ENCODE peak calls at places on chromosomes 5 and 9, in four cellular contexts. One of them, this sample, is unnamed.

GRCh38 chr5:155699385-155699784 is 627.6 kb upstream of the SGCD start:
- DNase-seq in HepG2: no peak
- DNase-seq in GM12878: no peak
- DNase-seq in H1: no peak
- DNase-seq in this sample: peak

GRCh38 chr9:83154087-83154736 is 91.3 kb upstream of the RASEF start:
- DNase-seq in H1: no peak
- DNase-seq in GM12878: peak
- DNase-seq in HepG2: no peak
- DNase-seq in this sample: no peak

GRCh38 chr9:84230355-84231136 is 110.0 kb downstream of the SLC28A3 start:
- DNase-seq in GM12878: no peak
- DNase-seq in HepG2: no peak
- DNase-seq in H1: no peak
- DNase-seq in this sample: peak

GRCh38 chr9:112861638-112862555 is 28.8 kb downstream of the SLC46A2 start:
- DNase-seq in GM12878: no peak
- DNase-seq in H1: no peak
- DNase-seq in HepG2: no peak
- DNase-seq in this sample: no peak

GRCh38 chr5:107570805-107571531 is 99.8 kb downstream of the EFNA5 start:
- DNase-seq in GM12878: peak
- DNase-seq in H1: no peak
- DNase-seq in HepG2: peak
- DNase-seq in this sample: no peak

GRCh38 chr5:153896117-153896516 is 142.6 kb downstream of the FAM114A2 start:
- DNase-seq in GM12878: no peak
- DNase-seq in H1: no peak
- DNase-seq in HepG2: no peak
- DNase-seq in this sample: no peak

GRCh38 chr9:112334319-112334828 is 955 bp upstream of the PTBP3 start:
- DNase-seq in GM12878: no peak
- DNase-seq in HepG2: peak
- DNase-seq in H1: no peak
- DNase-seq in this sample: no peak

GRCh38 chr5:14490309-14490711 is 91.3 kb upstream of the OTULINL start:
- DNase-seq in GM12878: no peak
- DNase-seq in HepG2: no peak
- DNase-seq in H1: no peak
- DNase-seq in this sample: no peak

GRCh38 chr9:127525426-127526188 is 74.3 kb downstream of the LRSAM1 start:
- DNase-seq in H1: no peak
- DNase-seq in GM12878: no peak
- DNase-seq in HepG2: peak
- DNase-seq in this sample: no peak

GRCh38 chr9:134211811-134212460 is 47.6 kb upstream of the RNU6ATAC start:
- DNase-seq in HepG2: no peak
- DNase-seq in GM12878: no peak
- DNase-seq in H1: no peak
- DNase-seq in this sample: no peak

GRCh38 chr5:136033244-136033643 is 4.5 kb downstream of the TGFBI start:
- DNase-seq in GM12878: no peak
- DNase-seq in H1: no peak
- DNase-seq in HepG2: no peak
- DNase-seq in this sample: no peak

GRCh38 chr5:151173711-151174611 is 16.4 kb upstream of the ANXA6 start:
- DNase-seq in H1: no peak
- DNase-seq in GM12878: no peak
- DNase-seq in HepG2: no peak
- DNase-seq in this sample: no peak

GRCh38 chr9:12884736-12885395 is 110.0 kb downstream of the LURAP1L start:
- DNase-seq in H1: no peak
- DNase-seq in GM12878: no peak
- DNase-seq in HepG2: peak
- DNase-seq in this sample: no peak

GRCh38 chr9:121073038-121073437 is 1.7 kb upstream of the CNTRL start:
- DNase-seq in HepG2: no peak
- DNase-seq in H1: no peak
- DNase-seq in GM12878: no peak
- DNase-seq in this sample: no peak

GRCh38 chr9:113479150-113479761 is 15.7 kb downstream of the RGS3 start:
- DNase-seq in GM12878: no peak
- DNase-seq in H1: no peak
- DNase-seq in HepG2: no peak
- DNase-seq in this sample: no peak

GRCh38 chr9:86126998-86127972 is 27.9 kb upstream of the GOLM1 start:
- DNase-seq in HepG2: peak
- DNase-seq in GM12878: no peak
- DNase-seq in H1: peak
- DNase-seq in this sample: peak

GRCh38 chr5:102385365-102385764 is 89.3 kb upstream of the SLCO4C1 start:
- DNase-seq in H1: no peak
- DNase-seq in GM12878: no peak
- DNase-seq in HepG2: no peak
- DNase-seq in this sample: no peak

GRCh38 chr9:717722-718121 is 123.8 kb upstream of the DMRT1 start:
- DNase-seq in HepG2: no peak
- DNase-seq in GM12878: no peak
- DNase-seq in H1: no peak
- DNase-seq in this sample: no peak

GRCh38 chr9:88197781-88198345 is 59.6 kb upstream of the SPATA31C2 start:
- DNase-seq in HepG2: no peak
- DNase-seq in H1: no peak
- DNase-seq in GM12878: no peak
- DNase-seq in this sample: no peak

DNA sequence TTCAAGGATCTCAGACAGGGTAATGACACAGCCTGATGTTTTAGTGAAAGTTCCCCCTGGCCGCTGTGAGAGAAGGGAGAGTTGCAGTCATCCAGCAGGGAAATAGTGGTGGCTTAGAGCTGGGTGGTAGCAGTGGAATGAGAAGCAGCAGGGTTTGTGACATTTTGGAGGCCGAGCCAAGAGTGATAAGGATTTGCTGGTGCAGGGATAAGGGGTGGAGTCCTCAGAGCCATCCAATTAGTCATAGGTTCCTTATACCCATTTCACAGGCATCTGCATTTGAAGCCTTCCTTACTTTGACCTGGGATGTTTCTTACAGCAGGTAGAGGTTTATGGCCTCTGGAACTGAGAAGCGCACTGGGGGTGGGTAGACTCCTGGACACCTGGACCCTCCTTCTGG is 12.8 kb downstream of the JADE2 start:
- DNase-seq in H1: no peak
- DNase-seq in HepG2: no peak
- DNase-seq in GM12878: no peak
- DNase-seq in this sample: no peak
- TF ChIP-seq ZNF274 in H1: no peak
- TF ChIP-seq ZNF274 in HepG2: no peak
- TF ChIP-seq ZNF274 in GM12878: no peak
- TF ChIP-seq ZNF274 in this sample: no peak

DNA sequence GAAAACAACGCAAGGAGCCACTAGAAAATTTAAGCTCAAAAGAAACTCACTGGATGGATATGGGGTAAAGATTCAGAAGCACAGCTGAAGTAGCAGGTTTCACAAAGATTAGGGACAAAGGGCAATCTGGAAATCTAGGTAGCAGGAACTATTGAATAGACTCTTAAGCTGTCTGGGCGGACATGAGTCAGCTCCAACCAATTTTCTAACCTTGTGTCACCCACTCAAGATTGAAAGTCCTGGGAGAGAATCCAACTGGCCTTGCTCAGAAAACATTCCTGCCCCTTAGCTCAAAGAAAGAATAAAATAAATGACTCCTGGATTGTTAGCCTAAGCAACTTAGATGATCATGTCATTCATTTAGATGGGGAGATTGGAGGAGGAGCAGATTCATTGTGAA is 69.2 kb downstream of the STK32A start:
- DNase-seq in GM12878: no peak
- DNase-seq in H1: no peak
- DNase-seq in HepG2: no peak
- DNase-seq in this sample: no peak
- TF ChIP-seq YY1 in GM12878: no peak
- TF ChIP-seq YY1 in H1: no peak
- TF ChIP-seq YY1 in HepG2: no peak
- TF ChIP-seq YY1 in this sample: no peak

DNA sequence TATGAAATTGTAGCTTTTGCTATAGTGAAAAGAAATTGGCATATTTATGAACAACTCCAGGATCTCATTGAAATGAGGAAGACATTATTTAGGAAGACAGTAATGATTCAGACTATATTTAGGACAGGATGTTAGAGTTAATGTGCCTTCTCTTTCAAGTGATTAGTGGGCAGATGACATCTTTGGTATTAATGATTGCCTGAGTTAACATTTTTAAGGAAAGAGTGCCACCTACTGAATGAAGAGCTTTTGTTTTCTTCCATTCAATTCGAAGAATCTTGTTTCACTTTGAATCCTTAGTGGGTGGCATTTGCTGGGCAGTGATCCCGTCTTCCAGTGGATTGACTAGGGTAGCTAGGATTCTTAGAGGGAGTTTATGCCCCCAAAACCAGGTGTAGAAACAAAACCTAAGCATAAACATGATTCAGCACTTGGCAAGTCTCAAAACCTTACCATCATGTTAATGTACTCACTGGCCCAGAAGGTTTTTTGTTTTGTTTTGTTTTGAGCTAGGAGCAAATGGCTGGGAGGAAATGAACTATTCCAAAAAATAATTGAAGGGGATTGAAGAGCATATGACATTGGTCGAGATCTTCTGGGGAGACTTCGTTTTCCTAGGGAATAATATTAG is 23.2 kb downstream of the MAP3K1 start:
- DNase-seq in HepG2: peak
- DNase-seq in H1: no peak
- DNase-seq in GM12878: peak
- DNase-seq in this sample: no peak
- TF ChIP-seq SUZ12 in HepG2: no peak
- TF ChIP-seq SUZ12 in H1: no peak
- TF ChIP-seq SUZ12 in GM12878: no peak
- TF ChIP-seq SUZ12 in this sample: no peak

DNA sequence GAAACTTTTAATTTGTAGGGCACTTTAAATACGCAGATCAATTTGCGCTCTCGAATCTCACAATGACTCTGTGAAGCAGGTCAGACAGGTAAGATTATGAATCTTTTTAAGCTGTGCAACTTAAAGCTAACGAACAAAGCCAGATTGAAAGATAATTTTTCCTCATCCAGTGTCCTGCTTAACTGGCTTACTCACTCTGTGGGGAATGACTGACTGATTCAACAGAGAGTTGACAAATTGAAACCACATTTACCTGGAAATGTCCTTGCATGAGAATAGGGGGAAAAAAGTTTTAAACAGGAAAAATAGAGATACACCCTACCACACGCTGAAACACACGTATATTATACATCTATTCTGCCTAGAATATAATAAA is 187.9 kb downstream of the MAN2A1 start:
- DNase-seq in H1: no peak
- DNase-seq in GM12878: no peak
- DNase-seq in HepG2: no peak
- DNase-seq in this sample: no peak
- TF ChIP-seq ZNF274 in H1: no peak
- TF ChIP-seq ZNF274 in GM12878: no peak
- TF ChIP-seq ZNF274 in HepG2: no peak
- TF ChIP-seq ZNF274 in this sample: no peak

DNA sequence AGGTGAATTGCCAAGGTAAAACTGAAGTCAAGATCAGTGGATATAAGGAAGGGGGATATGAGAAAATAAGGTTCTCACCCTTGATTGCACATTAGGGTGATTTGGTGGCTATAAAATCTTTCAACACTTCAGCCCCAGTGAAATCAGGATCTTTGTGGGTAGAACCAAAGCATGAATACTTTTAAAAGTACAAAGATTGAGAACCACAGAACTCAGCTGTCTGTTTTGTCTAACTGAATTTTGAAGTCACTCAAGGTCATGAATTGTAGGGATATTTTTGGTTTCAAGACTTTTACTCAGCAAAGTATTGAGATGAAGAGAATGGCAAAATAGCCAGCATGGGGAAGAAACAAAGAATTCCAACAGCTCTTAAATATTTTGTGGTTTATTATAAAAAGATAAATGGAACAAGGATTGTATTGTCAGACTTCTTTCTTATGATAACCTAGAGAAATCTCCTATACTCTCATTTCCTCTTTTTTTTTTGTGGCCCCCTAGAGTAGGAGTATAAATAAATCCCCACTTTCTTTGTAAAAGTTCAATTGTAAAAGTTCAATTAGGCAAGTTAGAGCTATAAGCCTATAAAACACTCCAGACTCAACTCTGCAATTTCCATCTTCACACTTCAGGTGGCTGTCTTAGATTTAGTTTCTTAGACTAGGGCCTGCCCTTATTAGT is 272.9 kb downstream of the PDE4D start:
- DNase-seq in HepG2: no peak
- DNase-seq in H1: no peak
- DNase-seq in GM12878: no peak
- DNase-seq in this sample: no peak
- TF ChIP-seq YY1 in HepG2: no peak
- TF ChIP-seq YY1 in H1: no peak
- TF ChIP-seq YY1 in GM12878: no peak
- TF ChIP-seq YY1 in this sample: no peak

DNA sequence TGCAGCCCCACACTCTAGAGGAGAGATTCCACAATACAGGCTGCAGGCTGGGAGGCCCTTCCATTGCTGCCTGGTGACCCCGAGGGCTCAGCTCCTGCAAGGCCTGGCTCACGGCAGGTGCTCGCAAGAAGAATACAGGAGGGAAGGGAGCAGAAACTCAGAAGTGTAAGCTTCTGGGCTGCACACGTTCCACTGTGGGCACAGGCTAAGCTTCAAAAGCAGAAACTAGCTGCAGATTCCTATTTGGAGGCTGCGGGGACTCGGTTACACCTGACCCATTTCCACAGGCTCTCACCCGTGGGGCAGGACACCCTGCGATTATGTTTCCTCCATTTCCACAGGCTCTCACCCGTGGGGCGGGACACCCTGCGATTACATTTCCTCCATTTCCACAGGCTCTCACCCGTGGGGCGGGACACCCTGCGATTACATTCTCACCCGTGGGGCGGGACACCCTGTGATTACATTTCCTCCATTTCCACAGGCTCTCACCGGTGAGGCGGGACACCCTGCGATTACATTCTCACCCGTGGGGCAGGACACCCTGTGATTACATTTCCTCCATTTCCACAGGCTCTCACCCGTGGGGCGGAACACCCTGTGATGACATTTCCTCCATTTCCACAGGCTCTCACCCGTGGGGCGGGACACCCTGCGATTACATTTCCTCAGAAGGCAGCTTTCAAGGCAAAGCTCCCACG is 10.3 kb downstream of the LPCAT1 start:
- DNase-seq in H1: no peak
- DNase-seq in HepG2: no peak
- DNase-seq in GM12878: no peak
- DNase-seq in this sample: no peak
- TF ChIP-seq SUZ12 in H1: no peak
- TF ChIP-seq SUZ12 in HepG2: no peak
- TF ChIP-seq SUZ12 in GM12878: no peak
- TF ChIP-seq SUZ12 in this sample: no peak

This sample was measured in NT2/D1.